ENCODE peak calls at places on chromosomes 16 and 17, in ten cellular contexts. One of them, this sample, is unnamed.

GRCh38 chr17:65219124-65219523 is 82.0 kb downstream of the RGS9 start:
- DNase-seq in right cardiac atrium: no peak
- DNase-seq in upper lobe of right lung: no peak
- DNase-seq in ascending aorta: no peak
- DNase-seq in GM12865: no peak
- DNase-seq in NCI-H460: no peak
- DNase-seq in T follicular helper cell: no peak
- DNase-seq in myocyte: no peak
- DNase-seq in T-cell: no peak
- DNase-seq in tibial nerve: no peak
- DNase-seq in this sample: no peak

GRCh38 chr16:53504161-53504663 is 1.2 kb upstream of the AKTIP start:
- DNase-seq in upper lobe of right lung: peak; percentile 69
- DNase-seq in myocyte: peak; percentile 70
- DNase-seq in tibial nerve: no peak
- DNase-seq in NCI-H460: no peak
- DNase-seq in T follicular helper cell: no peak
- DNase-seq in ascending aorta: peak; percentile 87
- DNase-seq in GM12865: peak; percentile 57
- DNase-seq in right cardiac atrium: peak; percentile 84
- DNase-seq in T-cell: no peak
- DNase-seq in this sample: peak; percentile 58

GRCh38 chr16:528111-529011 is 849 bp downstream of the CAPN15 start:
- DNase-seq in myocyte: peak; percentile 65
- DNase-seq in tibial nerve: no peak
- DNase-seq in NCI-H460: peak; percentile 45
- DNase-seq in right cardiac atrium: peak; percentile 77
- DNase-seq in GM12865: peak; percentile 46
- DNase-seq in T follicular helper cell: no peak
- DNase-seq in upper lobe of right lung: no peak
- DNase-seq in ascending aorta: no peak
- DNase-seq in T-cell: no peak
- DNase-seq in this sample: no peak

GRCh38 chr17:14149751-14150150 is 80.4 kb downstream of the COX10 start:
- DNase-seq in myocyte: no peak
- DNase-seq in tibial nerve: no peak
- DNase-seq in upper lobe of right lung: no peak
- DNase-seq in right cardiac atrium: no peak
- DNase-seq in NCI-H460: no peak
- DNase-seq in T-cell: no peak
- DNase-seq in ascending aorta: no peak
- DNase-seq in T follicular helper cell: no peak
- DNase-seq in GM12865: no peak
- DNase-seq in this sample: no peak

GRCh38 chr16:68200120-68200783 is 35.7 kb downstream of the ESRP2 start:
- DNase-seq in ascending aorta: no peak
- DNase-seq in GM12865: peak; percentile 18
- DNase-seq in right cardiac atrium: no peak
- DNase-seq in T follicular helper cell: no peak
- DNase-seq in myocyte: no peak
- DNase-seq in NCI-H460: peak; percentile 19
- DNase-seq in T-cell: no peak
- DNase-seq in tibial nerve: no peak
- DNase-seq in upper lobe of right lung: no peak
- DNase-seq in this sample: no peak

GRCh38 chr17:27504188-27504995 is 48.1 kb downstream of the KSR1 start:
- DNase-seq in NCI-H460: no peak
- DNase-seq in tibial nerve: no peak
- DNase-seq in GM12865: no peak
- DNase-seq in myocyte: no peak
- DNase-seq in right cardiac atrium: no peak
- DNase-seq in ascending aorta: no peak
- DNase-seq in T follicular helper cell: no peak
- DNase-seq in T-cell: no peak
- DNase-seq in upper lobe of right lung: no peak
- DNase-seq in this sample: no peak

GRCh38 chr17:63232565-63233310 is 213.4 kb downstream of the CYB561 start:
- DNase-seq in T follicular helper cell: no peak
- DNase-seq in right cardiac atrium: peak; percentile 32
- DNase-seq in ascending aorta: no peak
- DNase-seq in tibial nerve: no peak
- DNase-seq in myocyte: no peak
- DNase-seq in T-cell: no peak
- DNase-seq in upper lobe of right lung: no peak
- DNase-seq in GM12865: peak; percentile 10
- DNase-seq in NCI-H460: no peak
- DNase-seq in this sample: no peak

GRCh38 chr17:80862341-80862969 is 129.2 kb upstream of the CHMP6 start:
- DNase-seq in tibial nerve: no peak
- DNase-seq in upper lobe of right lung: no peak
- DNase-seq in T follicular helper cell: no peak
- DNase-seq in T-cell: no peak
- DNase-seq in NCI-H460: no peak
- DNase-seq in GM12865: no peak
- DNase-seq in ascending aorta: no peak
- DNase-seq in right cardiac atrium: no peak
- DNase-seq in myocyte: no peak
- DNase-seq in this sample: no peak

GRCh38 chr17:16027708-16028584 is 28.3 kb downstream of the TTC19 start:
- DNase-seq in T-cell: no peak
- DNase-seq in ascending aorta: no peak
- DNase-seq in upper lobe of right lung: no peak
- DNase-seq in right cardiac atrium: no peak
- DNase-seq in GM12865: peak; percentile 64
- DNase-seq in myocyte: peak; percentile 81
- DNase-seq in tibial nerve: no peak
- DNase-seq in NCI-H460: peak; percentile 86
- DNase-seq in T follicular helper cell: no peak
- DNase-seq in this sample: no peak

GRCh38 chr17:18327556-18327955 is 12.5 kb downstream of the SMCR8 start:
- DNase-seq in T-cell: no peak
- DNase-seq in NCI-H460: no peak
- DNase-seq in T follicular helper cell: no peak
- DNase-seq in tibial nerve: no peak
- DNase-seq in myocyte: no peak
- DNase-seq in ascending aorta: no peak
- DNase-seq in GM12865: no peak
- DNase-seq in upper lobe of right lung: no peak
- DNase-seq in right cardiac atrium: no peak
- DNase-seq in this sample: no peak

GRCh38 chr17:31269597-31269996 is 27.4 kb downstream of the OMG start:
- DNase-seq in T follicular helper cell: no peak
- DNase-seq in myocyte: peak; percentile 100
- DNase-seq in ascending aorta: peak; percentile 73
- DNase-seq in tibial nerve: no peak
- DNase-seq in right cardiac atrium: no peak
- DNase-seq in upper lobe of right lung: no peak
- DNase-seq in GM12865: no peak
- DNase-seq in T-cell: no peak
- DNase-seq in NCI-H460: no peak
- DNase-seq in this sample: no peak

GRCh38 chr17:56313201-56313600 is 159.9 kb downstream of the ANKFN1 start:
- DNase-seq in T follicular helper cell: no peak
- DNase-seq in NCI-H460: no peak
- DNase-seq in GM12865: no peak
- DNase-seq in ascending aorta: no peak
- DNase-seq in T-cell: no peak
- DNase-seq in myocyte: no peak
- DNase-seq in right cardiac atrium: no peak
- DNase-seq in tibial nerve: no peak
- DNase-seq in upper lobe of right lung: no peak
- DNase-seq in this sample: no peak